ENCODE peak calls at places on chromosome 22, in six cellular contexts. One of them, this sample, is unnamed. For H3K36me3, the result is how much of the 10 kb centered on the place peaks cover.

GRCh38 chr22:28029201-28029948 is 110.3 kb upstream of the PITPNB start:
- DNase-seq in HCT116: no peak
- DNase-seq in H1: no peak
- DNase-seq in HepG2: no peak
- DNase-seq in K562: no peak
- DNase-seq in GM12878: no peak
- DNase-seq in this sample: no peak

GRCh38 chr22:29871684-29872083 is 11.3 kb upstream of the MTMR3 start:
- DNase-seq in HCT116: no peak
- DNase-seq in H1: no peak
- DNase-seq in HepG2: peak
- DNase-seq in K562: no peak
- DNase-seq in GM12878: no peak
- DNase-seq in this sample: no peak

GRCh38 chr22:45308624-45309421 is 911 bp upstream of the FAM118A start:
- DNase-seq in HCT116: peak
- DNase-seq in H1: no peak
- DNase-seq in HepG2: no peak
- DNase-seq in K562: no peak
- DNase-seq in GM12878: no peak
- DNase-seq in this sample: no peak

GRCh38 chr22:47854226-47854625 is 1091.8 kb downstream of the TBC1D22A start:
- DNase-seq in HCT116: no peak
- DNase-seq in H1: no peak
- DNase-seq in HepG2: no peak
- DNase-seq in K562: no peak
- DNase-seq in GM12878: no peak
- DNase-seq in this sample: no peak

GRCh38 chr22:37178350-37179125 is 9.5 kb downstream of the C1QTNF6 start:
- DNase-seq in HCT116: no peak
- DNase-seq in H1: no peak
- DNase-seq in HepG2: peak
- DNase-seq in K562: no peak
- DNase-seq in GM12878: no peak
- DNase-seq in this sample: no peak

GRCh38 chr22:37545703-37546435 is 14.4 kb upstream of the CDC42EP1 start:
- DNase-seq in HCT116: no peak
- DNase-seq in H1: peak
- DNase-seq in HepG2: peak
- DNase-seq in K562: peak
- DNase-seq in GM12878: no peak
- DNase-seq in this sample: peak

GRCh38 chr22:44266811-44267760 is 45.7 kb downstream of the SHISAL1 start:
- DNase-seq in HCT116: no peak
- DNase-seq in H1: no peak
- DNase-seq in HepG2: no peak
- DNase-seq in K562: no peak
- DNase-seq in GM12878: no peak
- DNase-seq in this sample: no peak

GRCh38 chr22:19375435-19375834 is 56.1 kb downstream of the HIRA start:
- DNase-seq in HCT116: no peak
- DNase-seq in H1: no peak
- DNase-seq in HepG2: no peak
- DNase-seq in K562: no peak
- DNase-seq in GM12878: no peak
- DNase-seq in this sample: no peak

GRCh38 chr22:47872761-47873535 is 1110.5 kb downstream of the TBC1D22A start:
- DNase-seq in HCT116: no peak
- DNase-seq in H1: no peak
- DNase-seq in HepG2: no peak
- DNase-seq in K562: no peak
- DNase-seq in GM12878: no peak
- DNase-seq in this sample: no peak

GRCh38 chr22:37633693-37634504 is 5.6 kb upstream of the SH3BP1 start:
- DNase-seq in HCT116: no peak
- DNase-seq in H1: peak
- DNase-seq in HepG2: peak
- DNase-seq in K562: peak
- DNase-seq in GM12878: peak
- DNase-seq in this sample: no peak

GRCh38 chr22:33921576-33922181 is 1.4 kb upstream of the LARGE1 start:
- DNase-seq in HCT116: no peak
- DNase-seq in H1: no peak
- DNase-seq in HepG2: peak
- DNase-seq in K562: no peak
- DNase-seq in GM12878: no peak
- DNase-seq in this sample: peak

GRCh38 chr22:20028855-20029549 is 8.1 kb downstream of the TANGO2 start:
- DNase-seq in HCT116: no peak
- DNase-seq in H1: no peak
- DNase-seq in HepG2: no peak
- DNase-seq in K562: no peak
- DNase-seq in GM12878: no peak
- DNase-seq in this sample: no peak

GRCh38 chr22:46964773-46965550 is 202.5 kb downstream of the TBC1D22A start:
- DNase-seq in HCT116: no peak
- DNase-seq in H1: no peak
- DNase-seq in HepG2: no peak
- DNase-seq in K562: peak
- DNase-seq in GM12878: no peak
- DNase-seq in this sample: no peak

GRCh38 chr22:46937939-46938338 is 175.5 kb downstream of the TBC1D22A start:
- DNase-seq in HCT116: no peak
- DNase-seq in H1: no peak
- DNase-seq in HepG2: no peak
- DNase-seq in K562: no peak
- DNase-seq in GM12878: no peak
- DNase-seq in this sample: no peak

GRCh38 chr22:19663821-19664325 is 50.4 kb upstream of the SEPTIN5 start:
- DNase-seq in HCT116: no peak
- DNase-seq in H1: no peak
- DNase-seq in HepG2: no peak
- DNase-seq in K562: peak
- DNase-seq in GM12878: no peak
- DNase-seq in this sample: no peak

GRCh38 chr22:49230194-49230577 is 597.5 kb downstream of the BRD1 start:
- DNase-seq in HCT116: no peak
- DNase-seq in H1: no peak
- DNase-seq in HepG2: no peak
- DNase-seq in K562: peak
- DNase-seq in GM12878: no peak
- DNase-seq in this sample: peak

GRCh38 chr22:37643225-37643847 is 3.9 kb downstream of the SH3BP1 start:
- DNase-seq in HCT116: no peak
- DNase-seq in H1: no peak
- DNase-seq in HepG2: no peak
- DNase-seq in K562: peak
- DNase-seq in GM12878: no peak
- DNase-seq in this sample: no peak

GRCh38 chr22:28951969-28952521 is 68.7 kb downstream of the ZNRF3 start:
- DNase-seq in HCT116: no peak
- DNase-seq in H1: no peak
- DNase-seq in HepG2: peak
- DNase-seq in K562: no peak
- DNase-seq in GM12878: no peak
- DNase-seq in this sample: no peak

GRCh38 chr22:48653306-48653705 is 1174.4 kb downstream of the BRD1 start:
- DNase-seq in HCT116: no peak
- DNase-seq in H1: no peak
- DNase-seq in HepG2: no peak
- DNase-seq in K562: no peak
- DNase-seq in GM12878: no peak
- DNase-seq in this sample: no peak

GRCh38 chr22:36619797-36620390 is 83.7 kb downstream of the CACNG2 start:
- DNase-seq in HCT116: no peak
- DNase-seq in H1: no peak
- DNase-seq in HepG2: no peak
- DNase-seq in K562: no peak
- DNase-seq in GM12878: no peak
- DNase-seq in this sample: no peak

GRCh38 chr22:20249797-20250354 is 18.2 kb downstream of the RTN4R start:
- DNase-seq in HCT116: no peak
- DNase-seq in H1: no peak
- DNase-seq in HepG2: no peak
- DNase-seq in K562: no peak
- DNase-seq in GM12878: no peak
- DNase-seq in this sample: no peak

GRCh38 chr22:28813772-28814518 is 13.6 kb upstream of the XBP1 start:
- DNase-seq in HCT116: no peak
- DNase-seq in H1: no peak
- DNase-seq in HepG2: peak
- DNase-seq in K562: no peak
- DNase-seq in GM12878: no peak
- DNase-seq in this sample: no peak

GRCh38 chr22:44445731-44446130 is 52.3 kb downstream of the RTL6 start:
- DNase-seq in HCT116: no peak
- DNase-seq in H1: no peak
- DNase-seq in HepG2: no peak
- DNase-seq in K562: no peak
- DNase-seq in GM12878: no peak
- DNase-seq in this sample: no peak

GRCh38 chr22:46421272-46421671 is 85.8 kb downstream of the TRMU start:
- DNase-seq in HCT116: no peak
- DNase-seq in H1: no peak
- DNase-seq in HepG2: no peak
- DNase-seq in K562: no peak
- DNase-seq in GM12878: peak
- DNase-seq in this sample: no peak

GRCh38 chr22:46761539-46762237 is 762 bp upstream of the TBC1D22A start:
- DNase-seq in HCT116: no peak
- DNase-seq in H1: no peak
- DNase-seq in HepG2: no peak
- DNase-seq in K562: no peak
- DNase-seq in GM12878: no peak
- DNase-seq in this sample: no peak

GRCh38 chr22:38454361-38455062 is 487 bp downstream of the KCNJ4 start:
- DNase-seq in HCT116: no peak
- DNase-seq in H1: no peak
- DNase-seq in HepG2: no peak
- DNase-seq in K562: peak
- DNase-seq in GM12878: no peak
- DNase-seq in this sample: no peak

GRCh38 chr22:48301908-48302307 is 1525.8 kb downstream of the BRD1 start:
- DNase-seq in HCT116: no peak
- DNase-seq in H1: no peak
- DNase-seq in HepG2: no peak
- DNase-seq in K562: no peak
- DNase-seq in GM12878: no peak
- DNase-seq in this sample: no peak

DNA sequence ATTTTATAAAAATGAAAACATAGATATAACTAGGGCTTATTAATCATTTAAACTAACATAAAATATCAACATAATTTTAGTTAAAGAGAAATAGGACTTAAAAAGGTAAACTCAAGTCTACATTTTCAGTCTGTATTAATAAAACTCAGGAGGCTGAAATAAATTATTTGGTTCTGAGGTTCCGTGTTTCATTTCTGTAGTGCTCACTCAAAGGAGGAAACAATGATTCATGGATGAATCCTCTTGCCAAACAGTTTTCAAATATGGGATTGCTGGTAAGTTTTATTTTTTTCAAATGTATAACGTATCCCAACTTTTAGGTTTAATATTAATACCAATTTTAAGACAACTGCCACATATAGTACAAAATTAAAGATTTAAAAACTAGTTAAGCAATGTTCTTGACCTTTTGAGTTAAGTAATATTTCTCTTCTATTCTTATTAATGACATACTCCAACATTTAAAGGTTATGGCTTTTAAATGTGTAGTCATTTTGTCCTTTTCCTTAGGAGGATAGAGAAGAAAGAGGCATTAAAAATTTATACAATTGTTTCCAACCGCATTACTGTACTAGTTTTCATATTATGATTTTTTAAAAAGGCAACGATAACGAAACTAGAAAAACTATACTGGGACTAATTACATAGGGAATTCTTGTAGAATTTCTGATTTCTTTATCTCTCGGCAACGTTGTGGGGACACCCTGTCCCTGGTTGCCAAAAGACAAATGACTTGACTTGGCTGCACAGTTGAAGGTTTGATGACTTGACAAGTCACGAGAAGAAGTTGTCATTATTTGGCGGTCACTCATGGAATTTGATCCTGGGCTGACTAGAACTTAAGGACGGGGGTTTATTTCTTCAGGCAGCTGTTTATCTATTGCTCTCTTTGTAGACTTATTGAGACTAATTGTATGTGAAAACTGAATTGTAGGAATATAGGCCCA is 69.2 kb upstream of the ADSL start:
- DNase-seq in HCT116: no peak
- DNase-seq in H1: no peak
- DNase-seq in HepG2: no peak
- DNase-seq in K562: no peak
- DNase-seq in GM12878: no peak
- DNase-seq in this sample: no peak
- H3K36me3 ChIP-seq in HCT116: under half
- H3K36me3 ChIP-seq in H1: under half
- H3K36me3 ChIP-seq in HepG2: under half
- H3K36me3 ChIP-seq in K562: under half
- H3K36me3 ChIP-seq in GM12878: under half
- H3K36me3 ChIP-seq in this sample: under half

GRCh38 chr22:26952004-26952403 is 294.6 kb downstream of the MIAT start:
- DNase-seq in HCT116: no peak
- DNase-seq in H1: no peak
- DNase-seq in HepG2: no peak
- DNase-seq in K562: no peak
- DNase-seq in GM12878: no peak
- DNase-seq in this sample: no peak
- TF ChIP-seq ZNF274 in HCT116: no peak
- TF ChIP-seq ZNF274 in H1: no peak
- TF ChIP-seq ZNF274 in HepG2: no peak
- TF ChIP-seq ZNF274 in K562: no peak
- TF ChIP-seq ZNF274 in GM12878: no peak
- TF ChIP-seq ZNF274 in this sample: no peak

GRCh38 chr22:42881298-42881697 is 24.2 kb upstream of the ARFGAP3 start:
- DNase-seq in HCT116: no peak
- DNase-seq in H1: no peak
- DNase-seq in HepG2: no peak
- DNase-seq in K562: no peak
- DNase-seq in GM12878: no peak
- DNase-seq in this sample: no peak
- H3K36me3 ChIP-seq in HCT116: under half
- H3K36me3 ChIP-seq in H1: under half
- H3K36me3 ChIP-seq in HepG2: half or more
- H3K36me3 ChIP-seq in K562: half or more
- H3K36me3 ChIP-seq in GM12878: half or more
- H3K36me3 ChIP-seq in this sample: half or more

DNA sequence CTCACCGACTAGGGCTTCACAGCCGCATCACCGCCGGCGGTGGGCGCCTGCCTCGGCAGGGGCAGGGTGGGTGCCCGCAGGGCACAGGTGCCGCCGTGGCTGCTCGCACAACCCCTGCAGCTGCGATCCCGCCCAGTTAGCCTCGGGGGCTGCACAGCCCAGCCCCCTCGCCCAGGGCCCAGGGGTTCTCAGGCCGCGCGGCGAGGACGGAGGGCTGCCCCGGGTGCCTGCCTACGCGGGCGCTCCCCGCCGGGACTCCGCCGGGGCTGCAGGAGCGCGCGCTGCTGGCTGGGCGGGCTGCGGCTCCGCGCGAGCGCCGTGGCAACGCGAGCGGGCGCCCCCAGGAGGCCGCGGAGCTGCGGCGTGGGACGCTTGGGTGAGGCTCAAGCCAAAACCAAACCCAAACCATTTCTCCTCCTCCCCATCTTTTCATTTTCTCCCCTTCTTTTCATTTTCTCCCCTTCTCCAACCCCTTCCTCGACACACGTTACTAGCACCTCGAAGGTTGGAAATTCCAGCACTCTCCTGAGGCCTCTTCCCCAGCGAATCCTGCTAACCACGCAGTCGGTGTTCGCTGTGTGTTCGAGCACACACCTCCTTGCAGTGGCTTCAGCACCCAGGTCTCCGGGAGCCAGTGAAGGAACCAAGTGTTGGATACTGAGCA is at the start of gene MICAL3:
- DNase-seq in HCT116: peak
- DNase-seq in H1: no peak
- DNase-seq in HepG2: no peak
- DNase-seq in K562: peak
- DNase-seq in GM12878: no peak
- DNase-seq in this sample: no peak
- TF ChIP-seq ZNF274 in HCT116: no peak
- TF ChIP-seq ZNF274 in H1: no peak
- TF ChIP-seq ZNF274 in HepG2: no peak
- TF ChIP-seq ZNF274 in K562: no peak
- TF ChIP-seq ZNF274 in GM12878: no peak
- TF ChIP-seq ZNF274 in this sample: no peak

This sample was measured in NT2/D1.